ENCODE peak calls at places on chromosomes 4 and X, in six cellular contexts. One of them, this sample, is unnamed.

GRCh38 chr4:14867847-14868246 is 134.4 kb upstream of the CPEB2 start:
- DNase-seq in Caco-2: no peak
- DNase-seq in CD4-positive, alpha-beta T cell: no peak
- DNase-seq in effector memory CD4-positive, alpha-beta T cell: no peak
- DNase-seq in adipocyte: no peak
- DNase-seq in aorta: no peak
- DNase-seq in this sample: no peak

GRCh38 chrX:46642145-46642544 is 68.6 kb downstream of the CHST7 start:
- DNase-seq in Caco-2: no peak
- DNase-seq in CD4-positive, alpha-beta T cell: no peak
- DNase-seq in effector memory CD4-positive, alpha-beta T cell: no peak
- DNase-seq in adipocyte: peak; percentile 53
- DNase-seq in aorta: no peak
- DNase-seq in this sample: no peak

GRCh38 chrX:52420824-52421443 is 52.1 kb downstream of the XAGE2 start:
- DNase-seq in Caco-2: no peak
- DNase-seq in CD4-positive, alpha-beta T cell: no peak
- DNase-seq in effector memory CD4-positive, alpha-beta T cell: no peak
- DNase-seq in adipocyte: peak; percentile 83
- DNase-seq in aorta: no peak
- DNase-seq in this sample: no peak

GRCh38 chr4:70559216-70559830 is 32.7 kb upstream of the AMBN start:
- DNase-seq in Caco-2: peak; percentile 53
- DNase-seq in CD4-positive, alpha-beta T cell: no peak
- DNase-seq in effector memory CD4-positive, alpha-beta T cell: no peak
- DNase-seq in adipocyte: peak; percentile 81
- DNase-seq in aorta: no peak
- DNase-seq in this sample: no peak

GRCh38 chr4:107069049-107069448 is 32.9 kb upstream of the DKK2 start:
- DNase-seq in Caco-2: no peak
- DNase-seq in CD4-positive, alpha-beta T cell: no peak
- DNase-seq in effector memory CD4-positive, alpha-beta T cell: no peak
- DNase-seq in adipocyte: peak; percentile 78
- DNase-seq in aorta: no peak
- DNase-seq in this sample: no peak

GRCh38 chr4:128286474-128287158 is 997 bp downstream of the PGRMC2 start:
- DNase-seq in Caco-2: no peak
- DNase-seq in CD4-positive, alpha-beta T cell: no peak
- DNase-seq in effector memory CD4-positive, alpha-beta T cell: no peak
- DNase-seq in adipocyte: peak; percentile 65
- DNase-seq in aorta: no peak
- DNase-seq in this sample: peak; percentile 29

GRCh38 chr4:179110356-179110755 is 1668.1 kb upstream of the AGA start:
- DNase-seq in Caco-2: no peak
- DNase-seq in CD4-positive, alpha-beta T cell: no peak
- DNase-seq in effector memory CD4-positive, alpha-beta T cell: no peak
- DNase-seq in adipocyte: peak; percentile 26
- DNase-seq in aorta: no peak
- DNase-seq in this sample: no peak

GRCh38 chr4:2371765-2372487 is 46.5 kb downstream of the ZFYVE28 start:
- DNase-seq in Caco-2: no peak
- DNase-seq in CD4-positive, alpha-beta T cell: no peak
- DNase-seq in effector memory CD4-positive, alpha-beta T cell: no peak
- DNase-seq in adipocyte: no peak
- DNase-seq in aorta: peak; percentile 30
- DNase-seq in this sample: no peak

GRCh38 chrX:153969904-153970397 is 1.7 kb downstream of the HCFC1 start:
- DNase-seq in Caco-2: no peak
- DNase-seq in CD4-positive, alpha-beta T cell: no peak
- DNase-seq in effector memory CD4-positive, alpha-beta T cell: no peak
- DNase-seq in adipocyte: peak; percentile 52
- DNase-seq in aorta: peak; percentile 67
- DNase-seq in this sample: no peak

GRCh38 chr4:94277539-94277938 is 65.1 kb downstream of the HPGDS start:
- DNase-seq in Caco-2: no peak
- DNase-seq in CD4-positive, alpha-beta T cell: no peak
- DNase-seq in effector memory CD4-positive, alpha-beta T cell: no peak
- DNase-seq in adipocyte: no peak
- DNase-seq in aorta: no peak
- DNase-seq in this sample: no peak

GRCh38 chr4:106803107-106803506 is 233.0 kb downstream of the DKK2 start:
- DNase-seq in Caco-2: no peak
- DNase-seq in CD4-positive, alpha-beta T cell: no peak
- DNase-seq in effector memory CD4-positive, alpha-beta T cell: no peak
- DNase-seq in adipocyte: peak; percentile 51
- DNase-seq in aorta: no peak
- DNase-seq in this sample: no peak

GRCh38 chrX:75784689-75785491 is at the start of gene MAGEE2:
- DNase-seq in Caco-2: no peak
- DNase-seq in CD4-positive, alpha-beta T cell: no peak
- DNase-seq in effector memory CD4-positive, alpha-beta T cell: no peak
- DNase-seq in adipocyte: no peak
- DNase-seq in aorta: no peak
- DNase-seq in this sample: no peak
- H3K27me3 ChIP-seq in Caco-2: no peaks in the 10 kb centered on the region
- H3K27me3 ChIP-seq in CD4-positive, alpha-beta T cell: no peaks in the 10 kb centered on the region
- H3K27me3 ChIP-seq in effector memory CD4-positive, alpha-beta T cell: no peaks in the 10 kb centered on the region
- H3K27me3 ChIP-seq in adipocyte: peaks cover 20% of the 10 kb centered on the region
- H3K27me3 ChIP-seq in aorta: no peaks in the 10 kb centered on the region
- H3K27me3 ChIP-seq in this sample: no peaks in the 10 kb centered on the region

GRCh38 chr4:109303141-109303499 is 662 bp upstream of the COL25A1 start:
- DNase-seq in Caco-2: no peak
- DNase-seq in CD4-positive, alpha-beta T cell: no peak
- DNase-seq in effector memory CD4-positive, alpha-beta T cell: no peak
- DNase-seq in adipocyte: peak; percentile 19
- DNase-seq in aorta: no peak
- DNase-seq in this sample: no peak
- H3K27me3 ChIP-seq in Caco-2: no peaks in the 10 kb centered on the region
- H3K27me3 ChIP-seq in CD4-positive, alpha-beta T cell: peaks cover 56% of the 10 kb centered on the region
- H3K27me3 ChIP-seq in effector memory CD4-positive, alpha-beta T cell: peaks cover 46% of the 10 kb centered on the region
- H3K27me3 ChIP-seq in adipocyte: peaks cover 30% of the 10 kb centered on the region
- H3K27me3 ChIP-seq in aorta: no peaks in the 10 kb centered on the region
- H3K27me3 ChIP-seq in this sample: no peaks in the 10 kb centered on the region

DNA sequence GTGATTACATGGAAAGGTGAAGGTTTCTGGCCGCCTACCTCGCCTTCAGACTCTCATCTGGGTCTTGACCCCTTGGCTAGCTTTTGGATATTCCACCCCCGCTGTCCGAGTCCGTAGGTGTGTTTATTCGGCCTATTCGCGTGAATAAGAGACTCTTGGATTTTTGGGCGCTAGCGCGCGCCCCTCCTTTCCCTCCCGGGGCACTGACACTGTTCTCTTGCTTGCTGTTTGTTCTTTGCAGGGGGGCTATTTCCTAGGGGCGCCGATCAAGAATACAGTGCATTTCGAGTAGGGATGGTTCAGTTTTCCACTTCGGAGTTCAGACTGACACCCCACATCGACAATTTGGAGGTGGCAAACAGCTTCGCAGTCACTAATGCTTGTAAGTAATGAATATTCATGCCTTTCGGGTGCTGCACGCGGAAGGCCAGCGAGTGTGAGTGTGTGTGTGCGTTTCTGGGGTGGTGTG is 932 bp downstream of the GRIA2 start:
- DNase-seq in Caco-2: no peak
- DNase-seq in CD4-positive, alpha-beta T cell: no peak
- DNase-seq in effector memory CD4-positive, alpha-beta T cell: no peak
- DNase-seq in adipocyte: no peak
- DNase-seq in aorta: no peak
- DNase-seq in this sample: no peak
- H3K27me3 ChIP-seq in Caco-2: no peaks in the 10 kb centered on the region
- H3K27me3 ChIP-seq in CD4-positive, alpha-beta T cell: peaks cover 26% of the 10 kb centered on the region
- H3K27me3 ChIP-seq in effector memory CD4-positive, alpha-beta T cell: peaks cover 7% of the 10 kb centered on the region
- H3K27me3 ChIP-seq in adipocyte: peaks cover 23% of the 10 kb centered on the region
- H3K27me3 ChIP-seq in aorta: no peaks in the 10 kb centered on the region
- H3K27me3 ChIP-seq in this sample: no peaks in the 10 kb centered on the region

GRCh38 chr4:46993075-46994006 is at the start of gene GABRA4:
- DNase-seq in Caco-2: peak; percentile 29
- DNase-seq in CD4-positive, alpha-beta T cell: no peak
- DNase-seq in effector memory CD4-positive, alpha-beta T cell: no peak
- DNase-seq in adipocyte: no peak
- DNase-seq in aorta: no peak
- DNase-seq in this sample: peak; percentile 59
- H3K27me3 ChIP-seq in Caco-2: no peaks in the 10 kb centered on the region
- H3K27me3 ChIP-seq in CD4-positive, alpha-beta T cell: peaks cover 48% of the 10 kb centered on the region
- H3K27me3 ChIP-seq in effector memory CD4-positive, alpha-beta T cell: peaks cover 14% of the 10 kb centered on the region
- H3K27me3 ChIP-seq in adipocyte: peaks cover 64% of the 10 kb centered on the region
- H3K27me3 ChIP-seq in aorta: no peaks in the 10 kb centered on the region
- H3K27me3 ChIP-seq in this sample: no peaks in the 10 kb centered on the region

GRCh38 chrX:49659771-49660170 is 36.0 kb downstream of the PAGE1 start:
- DNase-seq in Caco-2: no peak
- DNase-seq in CD4-positive, alpha-beta T cell: no peak
- DNase-seq in effector memory CD4-positive, alpha-beta T cell: no peak
- DNase-seq in adipocyte: no peak
- DNase-seq in aorta: no peak
- DNase-seq in this sample: no peak

GRCh38 chrX:49661881-49662280 is 33.9 kb downstream of the PAGE1 start:
- DNase-seq in Caco-2: no peak
- DNase-seq in CD4-positive, alpha-beta T cell: no peak
- DNase-seq in effector memory CD4-positive, alpha-beta T cell: no peak
- DNase-seq in adipocyte: no peak
- DNase-seq in aorta: no peak
- DNase-seq in this sample: no peak

GRCh38 chrX:49664824-49665223 is 31.0 kb downstream of the PAGE1 start:
- DNase-seq in Caco-2: no peak
- DNase-seq in CD4-positive, alpha-beta T cell: no peak
- DNase-seq in effector memory CD4-positive, alpha-beta T cell: no peak
- DNase-seq in adipocyte: no peak
- DNase-seq in aorta: no peak
- DNase-seq in this sample: no peak
- H3K27me3 ChIP-seq in Caco-2: no peaks in the 10 kb centered on the region
- H3K27me3 ChIP-seq in CD4-positive, alpha-beta T cell: no peaks in the 10 kb centered on the region
- H3K27me3 ChIP-seq in effector memory CD4-positive, alpha-beta T cell: no peaks in the 10 kb centered on the region
- H3K27me3 ChIP-seq in adipocyte: peaks cover 17% of the 10 kb centered on the region
- H3K27me3 ChIP-seq in aorta: no peaks in the 10 kb centered on the region
- H3K27me3 ChIP-seq in this sample: no peaks in the 10 kb centered on the region

This sample was measured in GM06990.